ENCODE peak calls at places on chromosomes 13 and 19, in five cellular contexts. B is HCT116, Y is H1, D is GM12878, H is HepG2. V is an unnamed sample.

GRCh38 chr19:18340237-18340989 is at the start of gene PGPEP1:
- DNase-seq in D (no peak), B (no peak), H (no peak), Y (no peak), V (peak; percentile 68)

GRCh38 chr19:16190736-16191135 is 5.5 kb downstream of the FAM32A start:
- DNase-seq in B (no peak), H (no peak), D (no peak), Y (no peak), V (no peak)

GRCh38 chr13:32142956-32143375 is 111.4 kb downstream of the FRY start:
- DNase-seq in D (no peak), B (no peak), H (peak; percentile 98), Y (peak; percentile 34), V (no peak)

GRCh38 chr19:55353803-55354697 is 469 bp downstream of the COX6B2 start:
- DNase-seq in H (no peak), Y (no peak), B (peak; percentile 23), D (no peak), V (peak; percentile 65)

GRCh38 chr13:106118996-106119395 is 416.5 kb downstream of the EFNB2 start:
- DNase-seq in H (no peak), D (no peak), Y (no peak), B (no peak), V (no peak)

GRCh38 chr19:50784710-50785109 is 5.5 kb upstream of the ACP4 start:
- DNase-seq in Y (no peak), B (no peak), H (no peak), D (no peak), V (no peak)

GRCh38 chr19:39596911-39597310 is 5.4 kb upstream of the LGALS13 start:
- DNase-seq in B (no peak), H (no peak), D (no peak), Y (no peak), V (no peak)

GRCh38 chr19:19420570-19421301 is 15.3 kb downstream of the GATAD2A start:
- DNase-seq in Y (no peak), D (peak; percentile 87), B (no peak), H (no peak), V (no peak)

GRCh38 chr13:48160879-48161278 is 66.0 kb upstream of the MED4 start:
- DNase-seq in B (no peak), D (no peak), H (no peak), Y (no peak), V (no peak)

GRCh38 chr19:23779645-23780044 is 21.0 kb upstream of the ZNF681 start:
- DNase-seq in D (no peak), Y (no peak), B (no peak), H (no peak), V (no peak)

GRCh38 chr19:17329061-17329767 is 5.4 kb downstream of the ANO8 start:
- DNase-seq in H (no peak), B (no peak), Y (no peak), D (no peak), V (no peak)

GRCh38 chr13:67278230-67278629 is 48.1 kb upstream of the PCDH9 start:
- DNase-seq in D (no peak), B (no peak), H (no peak), Y (no peak), V (no peak)

GRCh38 chr13:29496241-29496712 is 99.2 kb downstream of the SLC7A1 start:
- DNase-seq in D (no peak), H (no peak), Y (no peak), B (no peak), V (peak; percentile 69)

GRCh38 chr19:41222240-41222639 is 3.2 kb downstream of the AXL start:
- DNase-seq in B (no peak), H (no peak), D (no peak), Y (no peak), V (no peak)

GRCh38 chr19:8537099-8537498 is 23.1 kb upstream of the ZNF414 start:
- DNase-seq in H (no peak), D (no peak), Y (no peak), B (no peak), V (no peak)

GRCh38 chr13:37417042-37417441 is 181.5 kb downstream of the POSTN start:
- DNase-seq in D (no peak), B (no peak), H (no peak), Y (no peak), V (no peak)

GRCh38 chr13:33446821-33447481 is 161.4 kb upstream of the STARD13 start:
- DNase-seq in B (no peak), Y (no peak), D (no peak), H (no peak), V (peak; percentile 20)

GRCh38 chr13:42747399-42747873 is 33.9 kb upstream of the FAM216B start:
- DNase-seq in H (no peak), B (no peak), Y (no peak), D (no peak), V (peak; percentile 19)

GRCh38 chr13:58838615-58839014 is 1207.1 kb downstream of the PCDH17 start:
- DNase-seq in Y (no peak), H (no peak), B (no peak), D (no peak), V (no peak)

GRCh38 chr19:8607386-8607785 is 3.1 kb downstream of the ADAMTS10 start:
- DNase-seq in Y (no peak), B (no peak), H (no peak), D (no peak), V (no peak)

GRCh38 chr19:33904681-33905080 is 108.0 kb downstream of the KCTD15 start:
- DNase-seq in B (no peak), D (no peak), H (peak; percentile 14), Y (no peak), V (no peak)

GRCh38 chr13:72463561-72463960 is 263.9 kb downstream of the MZT1 start:
- DNase-seq in D (no peak), H (no peak), B (no peak), Y (no peak), V (no peak)

GRCh38 chr13:95002126-95002525 is 289.8 kb upstream of the SOX21 start:
- DNase-seq in B (no peak), Y (no peak), D (no peak), H (peak; percentile 46), V (no peak)

GRCh38 chr13:40518481-40518882 is 148.0 kb downstream of the FOXO1 start:
- DNase-seq in Y (no peak), H (no peak), B (no peak), D (peak; percentile 60), V (no peak)

GRCh38 chr13:40230833-40231266 is 435.6 kb downstream of the FOXO1 start:
- DNase-seq in B (no peak), D (no peak), Y (no peak), H (no peak), V (no peak)

GRCh38 chr19:40365613-40366401 is 17.3 kb downstream of the PLD3 start:
- DNase-seq in Y (peak; percentile 70), B (no peak), D (no peak), H (no peak), V (no peak)

GRCh38 chr19:30068528-30069395 is 126.7 kb downstream of the URI1 start:
- DNase-seq in H (no peak), B (no peak), D (no peak), Y (no peak), V (no peak)

GRCh38 chr19:1122972-1123363 is 19.2 kb downstream of the GPX4 start:
- DNase-seq in D (no peak), Y (no peak), H (peak; percentile 29), B (peak; percentile 55), V (peak; percentile 77)

GRCh38 chr19:3243851-3244700 is 19.6 kb downstream of the CELF5 start:
- DNase-seq in B (peak; percentile 15), D (no peak), Y (no peak), H (peak; percentile 55), V (peak; percentile 88)

GRCh38 chr19:9913237-9914000 is 22.9 kb downstream of the OLFM2 start:
- DNase-seq in H (no peak), D (no peak), B (no peak), Y (no peak), V (no peak)

GRCh38 chr19:9916719-9917118 is 19.6 kb downstream of the OLFM2 start:
- DNase-seq in H (no peak), D (no peak), Y (no peak), B (no peak), V (no peak)

GRCh38 chr19:9914001-9914314 is 22.4 kb downstream of the OLFM2 start:
- DNase-seq in Y (no peak), H (no peak), B (no peak), D (no peak), V (no peak)

GRCh38 chr19:9914315-9915207 is 21.8 kb downstream of the OLFM2 start:
- DNase-seq in D (no peak), H (peak; percentile 50), Y (no peak), B (peak; percentile 53), V (peak; percentile 81)

DNA sequence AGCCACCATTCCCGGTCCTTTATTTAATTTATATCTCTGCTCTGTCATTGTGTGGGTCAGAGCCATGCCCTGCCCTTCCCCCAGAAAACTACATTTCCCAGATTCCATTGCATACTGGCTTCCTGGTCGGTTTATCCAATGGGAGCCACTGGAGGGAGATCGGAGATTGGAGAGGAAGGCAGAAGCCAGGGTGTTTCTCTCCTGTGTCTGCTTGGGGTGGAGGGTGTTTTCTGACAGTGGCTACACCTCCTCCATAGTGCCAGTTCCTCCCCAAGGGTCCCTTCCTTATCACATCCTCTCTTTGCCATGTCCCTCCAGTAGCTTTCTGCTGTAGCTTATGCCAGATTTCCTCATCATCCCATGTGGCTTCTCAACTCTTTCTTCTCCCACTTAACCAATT is 19.0 kb downstream of the OLFM2 start:
- DNase-seq in D (no peak), B (peak; percentile 42), H (peak; percentile 51), Y (no peak), V (peak; percentile 73)
- TF ChIP-seq JUND in D (no peak), B (no peak), H (no peak), Y (no peak), V (no peak)

GRCh38 chr13:30722361-30722760 is 13.0 kb upstream of the ALOX5AP start:
- DNase-seq in B (no peak), D (no peak), H (no peak), Y (no peak), V (no peak)
- TF ChIP-seq JUND in B (no peak), D (no peak), H (no peak), Y (no peak), V (no peak)

DNA sequence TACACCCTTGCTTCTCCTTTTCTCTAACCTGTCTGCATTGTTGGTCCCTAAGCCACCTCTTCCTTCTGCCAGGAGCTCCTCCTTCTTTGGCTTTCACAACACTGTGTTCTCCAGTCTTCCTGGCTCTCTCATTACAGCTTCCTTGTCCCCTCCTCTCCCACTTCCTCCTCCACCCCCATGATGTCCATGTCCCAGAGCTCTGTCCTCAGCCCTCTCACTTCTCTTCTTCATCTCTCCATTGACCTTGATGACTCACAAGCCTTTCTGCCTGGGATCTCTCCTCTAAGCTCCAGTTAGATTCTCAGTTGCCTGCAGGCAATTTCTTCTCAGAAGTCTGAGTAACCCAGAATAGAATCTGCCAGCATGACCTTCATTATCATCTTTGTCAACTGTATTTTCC is 100.3 kb upstream of the WASF3 start:
- DNase-seq in D (no peak), H (no peak), Y (no peak), B (no peak), V (no peak)
- TF ChIP-seq JUND in D (no peak), H (no peak), Y (no peak), B (no peak), V (no peak)

GRCh38 chr13:109673477-109673876 is 112.9 kb downstream of the IRS2 start:
- DNase-seq in D (no peak), Y (no peak), B (no peak), H (no peak), V (no peak)

GRCh38 chr13:109671919-109672318 is 114.5 kb downstream of the IRS2 start:
- DNase-seq in H (no peak), Y (no peak), B (no peak), D (no peak), V (no peak)

GRCh38 chr13:109670776-109671175 is 115.6 kb downstream of the IRS2 start:
- DNase-seq in Y (no peak), B (no peak), D (no peak), H (no peak), V (no peak)

GRCh38 chr13:109669956-109670355 is 116.4 kb downstream of the IRS2 start:
- DNase-seq in Y (no peak), B (no peak), H (no peak), D (no peak), V (no peak)

GRCh38 chr13:109672545-109672944 is 113.8 kb downstream of the IRS2 start:
- DNase-seq in B (no peak), H (no peak), Y (no peak), D (no peak), V (no peak)
- TF ChIP-seq JUND in B (no peak), H (no peak), Y (no peak), D (no peak), V (no peak)

V was measured in T47D.